ENCODE peak calls at places on chromosome 3, in six cellular contexts. M is CD4-positive, alpha-beta memory T cell; B is adrenal gland; P is stomach; K is ascending aorta; S is right lobe of liver. O is an unnamed sample.

GRCh38 chr3:32502944-32503286 is 263 bp upstream of the CMTM6 start:
- DNase-seq in M (no peak), B (no peak), P (no peak), K (no peak), S (no peak), O (no peak)

GRCh38 chr3:42387802-42388651 is 22.4 kb downstream of the LYZL4 start:
- DNase-seq in M (peak; percentile 41), B (no peak), P (no peak), K (no peak), S (no peak), O (no peak)

GRCh38 chr3:71372369-71372768 is 211.2 kb downstream of the FOXP1 start:
- DNase-seq in M (no peak), B (no peak), P (no peak), K (no peak), S (no peak), O (no peak)

GRCh38 chr3:155233213-155233612 is 60.3 kb downstream of the STRIT1 start:
- DNase-seq in M (no peak), B (peak; percentile 68), P (peak; percentile 28), K (no peak), S (no peak), O (peak; percentile 98)

GRCh38 chr3:46399557-46399956 is 7.3 kb downstream of the CCR5AS start:
- DNase-seq in M (no peak), B (no peak), P (no peak), K (no peak), S (no peak), O (no peak)

GRCh38 chr3:61809879-61810278 is 248.5 kb downstream of the PTPRG start:
- DNase-seq in M (no peak), B (peak; percentile 63), P (peak; percentile 34), K (no peak), S (peak; percentile 33), O (peak; percentile 10)

GRCh38 chr3:74415731-74416130 is 198.7 kb downstream of the CNTN3 start:
- DNase-seq in M (no peak), B (no peak), P (no peak), K (no peak), S (no peak), O (no peak)

GRCh38 chr3:39277893-39278615 is 1.8 kb downstream of the CX3CR1 start:
- DNase-seq in M (no peak), B (no peak), P (no peak), K (no peak), S (no peak), O (no peak)

GRCh38 chr3:66403268-66403990 is 97.4 kb downstream of the LRIG1 start:
- DNase-seq in M (no peak), B (no peak), P (no peak), K (no peak), S (no peak), O (no peak)

DNA sequence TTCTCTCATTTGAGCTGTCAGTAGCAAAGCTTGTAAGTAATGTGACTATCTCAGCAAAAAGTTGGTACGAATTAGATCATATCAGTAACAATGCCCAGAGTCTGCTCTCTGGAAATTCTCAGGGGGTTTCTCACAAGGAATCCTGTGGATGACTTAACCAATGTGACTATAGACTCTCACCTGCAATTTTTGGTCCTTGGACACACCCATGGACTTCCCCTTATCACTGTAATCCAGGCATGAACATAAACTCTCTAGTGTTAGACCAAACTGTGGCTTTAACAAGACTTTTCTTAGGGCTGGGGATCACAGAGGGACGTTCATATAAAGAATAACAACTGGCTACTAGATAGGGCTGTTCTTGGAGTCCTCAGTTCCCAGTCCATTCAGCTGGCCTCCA is 3.9 kb upstream of the ZNF80 start:
- DNase-seq in M (no peak), B (no peak), P (no peak), K (no peak), S (no peak), O (no peak)
- H3K4me3 ChIP-seq in M (no peak overlapping the region), B (no peak overlapping the region), P (no peak overlapping the region), K (no peak overlapping the region), S (no peak overlapping the region), O (no peak overlapping the region)

GRCh38 chr3:186788482-186789370 is 5.3 kb downstream of the EIF4A2 start:
- DNase-seq in M (peak; percentile 11), B (no peak), P (no peak), K (no peak), S (no peak), O (no peak)
- H3K36me3 ChIP-seq in M (peaks cover 66% of the 10 kb centered on the region), B (peaks cover 63% of the 10 kb centered on the region), P (peaks cover 84% of the 10 kb centered on the region), K (peaks cover 63% of the 10 kb centered on the region), S (peaks cover 57% of the 10 kb centered on the region), O (no peaks in the 10 kb centered on the region)

GRCh38 chr3:192410684-192410960 is 316.7 kb downstream of the FGF12 start:
- DNase-seq in M (no peak), B (no peak), P (no peak), K (no peak), S (no peak), O (no peak)
- H3K4me3 ChIP-seq in M (no peak overlapping the region), B (peak overlapping the region; percentile 71), P (no peak overlapping the region), K (no peak overlapping the region), S (no peak overlapping the region), O (no peak overlapping the region)

GRCh38 chr3:15800327-15800726 is 2.5 kb upstream of the ANKRD28 start:
- DNase-seq in M (no peak), B (no peak), P (no peak), K (no peak), S (no peak), O (no peak)
- H3K36me3 ChIP-seq in M (no peaks in the 10 kb centered on the region), B (no peaks in the 10 kb centered on the region), P (no peaks in the 10 kb centered on the region), K (no peaks in the 10 kb centered on the region), S (no peaks in the 10 kb centered on the region), O (no peaks in the 10 kb centered on the region)

GRCh38 chr3:113695818-113696645 is at the start of gene USF3:
- DNase-seq in M (peak; percentile 84), B (peak; percentile 68), P (peak; percentile 79), K (no peak), S (peak; percentile 91), O (peak; percentile 76)

GRCh38 chr3:113685956-113686721 is 10.3 kb downstream of the USF3 start:
- DNase-seq in M (no peak), B (peak; percentile 45), P (no peak), K (no peak), S (peak; percentile 25), O (no peak)

GRCh38 chr3:113695426-113695817 is 1.0 kb downstream of the USF3 start:
- DNase-seq in M (no peak), B (no peak), P (no peak), K (no peak), S (no peak), O (no peak)

GRCh38 chr3:113685124-113685523 is 11.3 kb downstream of the USF3 start:
- DNase-seq in M (no peak), B (no peak), P (no peak), K (no peak), S (peak; percentile 34), O (no peak)

GRCh38 chr3:113690482-113690881 is 6.0 kb downstream of the USF3 start:
- DNase-seq in M (no peak), B (no peak), P (no peak), K (no peak), S (no peak), O (no peak)
- H3K4me3 ChIP-seq in M (no peak overlapping the region), B (no peak overlapping the region), P (no peak overlapping the region), K (no peak overlapping the region), S (no peak overlapping the region), O (no peak overlapping the region)

DNA sequence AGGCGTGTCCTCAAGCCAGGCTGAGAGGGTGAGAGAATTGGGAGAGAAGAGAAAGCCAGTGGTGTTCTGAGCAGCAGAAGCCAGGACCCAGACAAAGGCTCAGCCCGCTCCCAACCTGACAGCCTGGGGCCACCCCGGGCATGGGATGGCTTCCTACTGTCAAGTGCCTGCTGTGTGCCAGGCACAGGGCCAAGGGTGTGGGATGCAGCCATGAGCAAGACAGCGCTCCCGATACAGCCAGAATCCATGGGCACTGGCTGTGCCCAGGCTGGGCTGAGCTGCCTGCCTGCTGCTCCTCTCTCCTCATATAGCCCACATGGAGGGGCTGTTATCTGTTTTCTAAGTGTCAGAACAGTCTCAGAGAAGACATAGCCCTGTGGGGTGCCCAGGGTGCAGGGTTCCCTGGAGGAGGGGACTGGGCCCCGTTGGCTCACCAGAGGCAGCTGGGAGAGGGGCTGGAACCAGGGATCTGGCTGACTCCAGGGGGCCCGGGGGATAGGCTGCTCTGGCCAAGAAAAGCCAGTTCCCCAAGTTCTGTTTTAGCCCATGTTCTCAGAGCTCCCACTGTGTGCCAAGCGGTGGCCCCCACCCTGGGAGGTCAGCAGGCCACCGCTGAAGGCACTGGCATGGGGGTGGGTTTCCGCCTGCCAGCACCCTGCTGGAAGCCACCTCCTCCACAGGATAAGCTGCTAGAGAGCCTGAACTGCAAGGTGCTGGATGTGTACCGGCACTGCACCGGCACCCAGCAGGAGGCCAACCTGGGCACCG is 39.0 kb downstream of the CFAP100 start:
- DNase-seq in M (no peak), B (no peak), P (peak; percentile 22), K (no peak), S (no peak), O (no peak)
- H3K36me3 ChIP-seq in M (peaks cover 21% of the 10 kb centered on the region), B (peaks cover 21% of the 10 kb centered on the region), P (peaks cover 60% of the 10 kb centered on the region), K (peaks cover 47% of the 10 kb centered on the region), S (peaks cover 21% of the 10 kb centered on the region), O (no peaks in the 10 kb centered on the region)